ENCODE peak calls at places on chromosomes 6 and 20, in nine cellular contexts. T is prostate gland, A is psoas muscle, U is GM23338, H is stomach, G is cardiac muscle cell, R is esophagus squamous epithelium, B is GM12865, K is WERI-Rb-1. V is an unnamed sample.

GRCh38 chr20:15930324-15931305 is 642.6 kb downstream of the KIF16B start:
- DNase-seq in T (peak), A (no peak), U (peak), H (no peak), G (peak), R (no peak), B (peak), K (no peak), V (no peak)

GRCh38 chr6:14094721-14095120 is 22.9 kb upstream of the CD83 start:
- DNase-seq in T (no peak), A (no peak), U (no peak), H (no peak), G (no peak), R (no peak), B (no peak), K (no peak), V (no peak)

GRCh38 chr20:25867776-25868649 is 171.4 kb upstream of the ZNF337 start:
- DNase-seq in T (peak), A (peak), U (peak), H (peak), G (peak), R (no peak), B (peak), K (no peak), V (peak)

GRCh38 chr20:25017257-25017803 is 24.8 kb upstream of the APMAP start:
- DNase-seq in T (peak), A (no peak), U (peak), H (peak), G (no peak), R (no peak), B (no peak), K (no peak), V (peak)

GRCh38 chr20:36116813-36117441 is 37.6 kb upstream of the EPB41L1 start:
- DNase-seq in T (no peak), A (no peak), U (no peak), H (no peak), G (peak), R (no peak), B (no peak), K (no peak), V (peak)

GRCh38 chr6:146693342-146693741 is 94.6 kb downstream of the ADGB start:
- DNase-seq in T (no peak), A (no peak), U (no peak), H (no peak), G (no peak), R (no peak), B (no peak), K (no peak), V (no peak)

GRCh38 chr20:9258891-9259290 is 190.0 kb downstream of the PLCB4 start:
- DNase-seq in T (no peak), A (no peak), U (no peak), H (no peak), G (no peak), R (no peak), B (no peak), K (no peak), V (no peak)

GRCh38 chr6:20833881-20834515 is 299.7 kb downstream of the CDKAL1 start:
- DNase-seq in T (no peak), A (no peak), U (peak), H (no peak), G (peak), R (no peak), B (no peak), K (no peak), V (no peak)

GRCh38 chr20:62766716-62767115 is 29.6 kb upstream of the MRGBP start:
- DNase-seq in T (peak), A (peak), U (no peak), H (peak), G (peak), R (no peak), B (no peak), K (no peak), V (peak)

GRCh38 chr6:41508479-41508878 is 37.7 kb upstream of the FOXP4 start:
- DNase-seq in T (no peak), A (no peak), U (no peak), H (no peak), G (no peak), R (no peak), B (no peak), K (no peak), V (no peak)

GRCh38 chr6:41732601-41733348 is 2.6 kb downstream of the TFEB start:
- DNase-seq in T (peak), A (peak), U (peak), H (peak), G (no peak), R (no peak), B (peak), K (no peak), V (peak)

GRCh38 chr20:10079964-10080363 is 45.2 kb downstream of the ANKEF1 start:
- DNase-seq in T (peak), A (no peak), U (no peak), H (no peak), G (peak), R (no peak), B (no peak), K (no peak), V (no peak)

GRCh38 chr6:97133071-97133470 is 149.9 kb downstream of the MMS22L start:
- DNase-seq in T (no peak), A (no peak), U (no peak), H (no peak), G (peak), R (no peak), B (no peak), K (no peak), V (no peak)

GRCh38 chr6:127971945-127972391 is 71.1 kb upstream of the THEMIS start:
- DNase-seq in T (no peak), A (no peak), U (no peak), H (no peak), G (peak), R (no peak), B (peak), K (no peak), V (no peak)

GRCh38 chr6:121771937-121772717 is 336.7 kb downstream of the GJA1 start:
- DNase-seq in T (no peak), A (no peak), U (no peak), H (no peak), G (no peak), R (no peak), B (peak), K (no peak), V (no peak)

GRCh38 chr6:81999270-81999669 is 246.8 kb upstream of the TENT5A start:
- DNase-seq in T (no peak), A (no peak), U (no peak), H (no peak), G (no peak), R (no peak), B (no peak), K (peak), V (no peak)

GRCh38 chr20:8932192-8933150 is 136.4 kb upstream of the PLCB4 start:
- DNase-seq in T (no peak), A (no peak), U (no peak), H (no peak), G (peak), R (no peak), B (no peak), K (no peak), V (no peak)

GRCh38 chr6:53059648-53060589 is 5.3 kb upstream of the FBXO9 start:
- DNase-seq in T (no peak), A (no peak), U (no peak), H (no peak), G (no peak), R (no peak), B (no peak), K (no peak), V (no peak)
- H3K4me3 ChIP-seq in T (peak), A (peak), U (peak), H (peak), G (peak), R (peak), B (no peak), K (peak), V (no peak)

GRCh38 chr20:57882451-57883161 is 172.8 kb upstream of the PMEPA1 start:
- DNase-seq in T (no peak), A (no peak), U (no peak), H (no peak), G (no peak), R (no peak), B (no peak), K (no peak), V (no peak)
- TF ChIP-seq CTCF in T (no peak), A (no peak), U (no peak), H (no peak), G (no peak), R (no peak), B (no peak), K (no peak), V (no peak)

GRCh38 chr6:105995403-105995699 is 90.8 kb upstream of the PRDM1 start:
- DNase-seq in T (no peak), A (no peak), U (no peak), H (no peak), G (no peak), R (no peak), B (no peak), K (no peak), V (no peak)
- H3K4me3 ChIP-seq in T (no peak), A (peak), U (peak), H (peak), G (peak), R (peak), B (peak), K (peak), V (no peak)

GRCh38 chr6:51618563-51618962 is 468.9 kb downstream of the PKHD1 start:
- DNase-seq in T (no peak), A (no peak), U (peak), H (no peak), G (no peak), R (no peak), B (peak), K (no peak), V (no peak)
- TF ChIP-seq CTCF in T (peak), A (peak), U (no peak), H (peak), G (no peak), R (peak), B (peak), K (no peak), V (peak)